ENCODE peak calls at places on chromosomes 7 and 10, in ten cellular contexts. K is hepatocyte, B is WTC11, Y is brain microvascular endothelial cell, J is foreskin fibroblast, Q is Panc1, E is epithelial cell of esophagus, N is GM06990, X is tibial artery, Z is fibroblast of the aortic adventitia. P is an unnamed sample.

GRCh38 chr7:143936087-143937009 is 1.3 kb downstream of the OR2F2 start:
- DNase-seq in K (peak), B (no peak), Y (peak), J (peak), Q (no peak), E (peak), N (no peak), X (no peak), Z (peak), P (no peak)

GRCh38 chr10:123996302-123996701 is 97.1 kb downstream of the CHST15 start:
- DNase-seq in K (no peak), B (no peak), Y (no peak), J (no peak), Q (no peak), E (peak), N (no peak), X (peak), Z (no peak), P (no peak)

GRCh38 chr10:21493841-21494220 is 31.7 kb downstream of the SKIDA1 start:
- DNase-seq in K (no peak), B (no peak), Y (no peak), J (no peak), Q (no peak), E (no peak), N (no peak), X (no peak), Z (no peak), P (no peak)

GRCh38 chr7:131970602-131971001 is 414.2 kb upstream of the PODXL start:
- DNase-seq in K (no peak), B (no peak), Y (no peak), J (no peak), Q (no peak), E (no peak), N (no peak), X (no peak), Z (no peak), P (no peak)

GRCh38 chr7:44308741-44309270 is 16.6 kb downstream of the CAMK2B start:
- DNase-seq in K (no peak), B (no peak), Y (no peak), J (no peak), Q (no peak), E (no peak), N (no peak), X (peak), Z (no peak), P (no peak)

GRCh38 chr10:78626471-78626870 is 442.3 kb upstream of the ZMIZ1 start:
- DNase-seq in K (no peak), B (no peak), Y (no peak), J (no peak), Q (no peak), E (no peak), N (no peak), X (no peak), Z (no peak), P (peak)

GRCh38 chr10:111879964-111880363 is 303.6 kb downstream of the GPAM start:
- DNase-seq in K (no peak), B (no peak), Y (no peak), J (no peak), Q (no peak), E (no peak), N (no peak), X (no peak), Z (no peak), P (no peak)

GRCh38 chr7:142385528-142386340 is 127.9 kb upstream of the PRSS58 start:
- DNase-seq in K (peak), B (peak), Y (peak), J (peak), Q (peak), E (peak), N (no peak), X (no peak), Z (peak), P (peak)

GRCh38 chr10:92450896-92451295 is 123.0 kb downstream of the IDE start:
- DNase-seq in K (no peak), B (no peak), Y (no peak), J (no peak), Q (no peak), E (no peak), N (no peak), X (no peak), Z (no peak), P (no peak)

GRCh38 chr10:133438711-133439273 is 14.4 kb upstream of the SPRN start:
- DNase-seq in K (no peak), B (no peak), Y (peak), J (no peak), Q (peak), E (no peak), N (no peak), X (no peak), Z (peak), P (no peak)

GRCh38 chr10:6124666-6125065 is 35.8 kb downstream of the RBM17 start:
- DNase-seq in K (no peak), B (no peak), Y (no peak), J (no peak), Q (no peak), E (peak), N (no peak), X (peak), Z (no peak), P (no peak)

GRCh38 chr7:76016191-76016947 is 22.0 kb upstream of the TMEM120A start:
- DNase-seq in K (no peak), B (no peak), Y (peak), J (no peak), Q (no peak), E (no peak), N (no peak), X (no peak), Z (peak), P (no peak)

GRCh38 chr10:119022846-119023552 is 6.5 kb upstream of the NANOS1 start:
- DNase-seq in K (no peak), B (no peak), Y (peak), J (peak), Q (no peak), E (peak), N (no peak), X (peak), Z (peak), P (no peak)

GRCh38 chr10:96714031-96714590 is 6.2 kb downstream of the PIK3AP1 start:
- DNase-seq in K (no peak), B (no peak), Y (no peak), J (no peak), Q (no peak), E (peak), N (no peak), X (no peak), Z (no peak), P (no peak)

GRCh38 chr7:8176370-8177081 is 85.4 kb downstream of the ICA1 start:
- DNase-seq in K (no peak), B (no peak), Y (no peak), J (no peak), Q (no peak), E (no peak), N (peak), X (no peak), Z (no peak), P (no peak)

GRCh38 chr7:105228555-105228954 is 160.2 kb downstream of the SRPK2 start:
- DNase-seq in K (no peak), B (peak), Y (no peak), J (no peak), Q (no peak), E (no peak), N (no peak), X (no peak), Z (no peak), P (no peak)

GRCh38 chr7:98051118-98051744 is 55.4 kb upstream of the LMTK2 start:
- DNase-seq in K (peak), B (peak), Y (no peak), J (no peak), Q (no peak), E (peak), N (peak), X (no peak), Z (no peak), P (peak)

GRCh38 chr10:116113721-116114501 is 159.1 kb downstream of the GFRA1 start:
- DNase-seq in K (no peak), B (no peak), Y (peak), J (peak), Q (no peak), E (peak), N (no peak), X (no peak), Z (no peak), P (no peak)

GRCh38 chr7:90262438-90262837 is 17.5 kb downstream of the CFAP69 start:
- DNase-seq in K (peak), B (no peak), Y (no peak), J (peak), Q (peak), E (peak), N (no peak), X (no peak), Z (peak), P (no peak)

GRCh38 chr10:113857210-113857609 is 2.7 kb downstream of the NHLRC2 start:
- DNase-seq in K (no peak), B (no peak), Y (no peak), J (no peak), Q (no peak), E (no peak), N (no peak), X (no peak), Z (no peak), P (no peak)

GRCh38 chr10:28938745-28939144 is 261.4 kb downstream of the BAMBI start:
- DNase-seq in K (no peak), B (no peak), Y (no peak), J (no peak), Q (no peak), E (no peak), N (no peak), X (no peak), Z (peak), P (no peak)

GRCh38 chr7:55245271-55245723 is 119.8 kb upstream of the LANCL2 start:
- DNase-seq in K (no peak), B (no peak), Y (peak), J (peak), Q (no peak), E (peak), N (no peak), X (peak), Z (peak), P (no peak)

GRCh38 chr7:100682228-100682741 is 8.7 kb downstream of the GNB2 start:
- DNase-seq in K (peak), B (no peak), Y (no peak), J (peak), Q (no peak), E (peak), N (no peak), X (no peak), Z (no peak), P (no peak)

GRCh38 chr7:30226593-30227268 is 57.7 kb upstream of the ZNRF2 start:
- DNase-seq in K (peak), B (peak), Y (no peak), J (no peak), Q (no peak), E (peak), N (no peak), X (no peak), Z (no peak), P (peak)

GRCh38 chr10:89648074-89648473 is 3.0 kb upstream of the PANK1 start:
- DNase-seq in K (no peak), B (no peak), Y (no peak), J (no peak), Q (no peak), E (no peak), N (no peak), X (no peak), Z (no peak), P (no peak)

GRCh38 chr7:100008525-100008924 is 6.9 kb upstream of the ZKSCAN1 start:
- DNase-seq in K (peak), B (no peak), Y (no peak), J (no peak), Q (no peak), E (peak), N (no peak), X (no peak), Z (no peak), P (peak)

GRCh38 chr10:99470327-99470726 is 39.9 kb upstream of the GOT1 start:
- DNase-seq in K (no peak), B (no peak), Y (no peak), J (no peak), Q (no peak), E (no peak), N (no peak), X (no peak), Z (no peak), P (no peak)

GRCh38 chr10:105875050-105875449 is 1234.0 kb downstream of the SORCS3 start:
- DNase-seq in K (no peak), B (no peak), Y (no peak), J (no peak), Q (no peak), E (no peak), N (no peak), X (no peak), Z (no peak), P (no peak)

GRCh38 chr7:39540320-39540719 is 25.9 kb upstream of the YAE1 start:
- DNase-seq in K (peak), B (no peak), Y (no peak), J (no peak), Q (no peak), E (no peak), N (no peak), X (no peak), Z (no peak), P (peak)

DNA sequence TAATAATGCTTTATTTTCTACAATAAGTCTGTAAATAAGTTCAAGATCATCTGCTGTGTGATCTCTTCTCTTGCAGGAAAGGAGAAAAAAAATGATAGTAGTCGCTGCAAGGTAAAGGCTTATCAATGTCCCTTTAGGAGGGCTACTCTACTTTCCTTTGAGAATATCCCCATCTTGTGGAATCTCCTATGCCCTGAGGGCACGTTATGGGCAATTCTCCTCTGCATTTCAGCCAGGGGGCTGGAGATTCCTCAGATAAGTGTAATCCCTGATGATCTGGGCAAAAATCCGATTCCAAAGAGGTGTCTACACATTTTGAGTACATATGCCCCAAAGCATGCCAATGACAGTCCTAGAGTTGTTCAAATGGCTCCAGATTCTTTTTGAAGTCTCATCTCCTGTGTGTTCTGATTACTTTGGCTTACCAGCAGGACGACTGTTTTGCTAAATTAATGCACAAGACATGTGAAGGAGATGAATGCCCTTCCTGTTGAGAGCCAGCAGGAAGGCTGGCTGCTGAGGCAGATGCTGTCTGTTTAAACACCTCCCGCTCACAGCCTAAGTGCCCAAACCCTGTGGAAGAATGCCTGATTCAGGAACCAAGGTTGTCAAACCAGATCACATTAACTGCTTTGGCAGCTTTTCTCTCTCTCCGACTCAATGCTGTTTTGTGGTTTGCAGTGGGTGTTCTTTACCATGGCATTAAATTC is 171.2 kb upstream of the COL1A2 start:
- DNase-seq in K (peak), B (peak), Y (peak), J (peak), Q (peak), E (peak), N (no peak), X (no peak), Z (peak), P (peak)
- TF ChIP-seq CTCF in K (peak), B (no peak), Y (peak), J (peak), Q (peak), E (peak), N (peak), X (no peak), Z (peak), P (peak)

DNA sequence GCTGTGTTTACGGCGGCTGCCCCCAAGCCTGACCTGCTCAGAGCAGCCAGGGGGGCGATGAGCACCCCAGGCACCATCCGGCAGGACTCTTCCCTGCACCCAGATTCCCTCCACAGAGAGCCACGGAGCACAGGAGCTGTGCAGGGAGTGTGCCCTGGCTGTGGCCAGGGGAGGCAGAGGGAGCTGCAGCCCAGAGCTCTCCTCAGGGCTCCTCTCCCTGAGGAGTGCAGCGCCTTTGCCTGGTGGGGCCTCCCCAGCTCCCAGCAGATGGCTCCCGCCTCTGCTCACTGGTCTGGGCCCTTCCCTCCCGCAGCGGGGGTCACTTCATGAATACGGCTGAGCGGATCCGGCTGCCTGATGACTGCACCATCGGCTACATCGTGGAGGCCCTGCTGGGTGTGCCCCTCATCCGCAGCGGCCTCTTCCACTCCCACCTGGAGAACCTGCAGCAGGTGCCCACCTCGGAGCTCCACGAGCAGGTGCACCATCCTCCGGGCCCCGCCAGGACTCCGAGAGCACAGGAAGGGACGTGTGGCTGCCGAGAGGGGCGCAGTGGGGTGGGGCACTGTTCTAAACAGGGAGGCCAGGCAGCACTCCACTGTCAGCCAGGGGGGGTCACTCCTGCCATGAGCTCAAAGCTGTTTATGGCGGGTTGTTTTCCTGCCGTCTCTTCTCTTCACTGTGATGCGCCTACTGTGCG is 6.5 kb downstream of the LFNG start:
- DNase-seq in K (no peak), B (no peak), Y (no peak), J (peak), Q (no peak), E (no peak), N (no peak), X (no peak), Z (no peak), P (no peak)
- TF ChIP-seq CTCF in K (no peak), B (no peak), Y (no peak), J (no peak), Q (peak), E (no peak), N (no peak), X (no peak), Z (no peak), P (no peak)

DNA sequence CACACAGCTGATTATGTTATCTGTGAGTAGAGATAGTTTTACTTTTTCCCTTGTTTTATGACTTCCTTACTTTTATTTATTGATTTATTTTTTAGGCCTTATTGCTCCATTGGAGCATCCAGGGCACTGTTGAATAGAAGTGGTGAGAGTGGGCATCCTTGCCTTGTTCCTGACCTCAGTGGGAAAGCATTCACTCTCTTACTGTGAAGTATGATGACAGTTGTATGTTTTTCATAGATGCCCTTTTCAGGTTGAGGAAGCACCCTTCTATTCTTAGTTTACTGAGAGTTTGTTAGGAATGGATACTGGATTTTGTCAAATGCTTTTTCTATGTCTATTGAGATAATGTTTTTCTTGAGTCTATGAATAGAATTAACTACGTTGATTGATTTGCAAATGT is 88.6 kb downstream of the XRCC2 start:
- DNase-seq in K (no peak), B (no peak), Y (peak), J (no peak), Q (no peak), E (no peak), N (no peak), X (no peak), Z (no peak), P (no peak)
- TF ChIP-seq CTCF in K (no peak), B (no peak), Y (no peak), J (no peak), Q (no peak), E (no peak), N (no peak), X (no peak), Z (no peak), P (no peak)

DNA sequence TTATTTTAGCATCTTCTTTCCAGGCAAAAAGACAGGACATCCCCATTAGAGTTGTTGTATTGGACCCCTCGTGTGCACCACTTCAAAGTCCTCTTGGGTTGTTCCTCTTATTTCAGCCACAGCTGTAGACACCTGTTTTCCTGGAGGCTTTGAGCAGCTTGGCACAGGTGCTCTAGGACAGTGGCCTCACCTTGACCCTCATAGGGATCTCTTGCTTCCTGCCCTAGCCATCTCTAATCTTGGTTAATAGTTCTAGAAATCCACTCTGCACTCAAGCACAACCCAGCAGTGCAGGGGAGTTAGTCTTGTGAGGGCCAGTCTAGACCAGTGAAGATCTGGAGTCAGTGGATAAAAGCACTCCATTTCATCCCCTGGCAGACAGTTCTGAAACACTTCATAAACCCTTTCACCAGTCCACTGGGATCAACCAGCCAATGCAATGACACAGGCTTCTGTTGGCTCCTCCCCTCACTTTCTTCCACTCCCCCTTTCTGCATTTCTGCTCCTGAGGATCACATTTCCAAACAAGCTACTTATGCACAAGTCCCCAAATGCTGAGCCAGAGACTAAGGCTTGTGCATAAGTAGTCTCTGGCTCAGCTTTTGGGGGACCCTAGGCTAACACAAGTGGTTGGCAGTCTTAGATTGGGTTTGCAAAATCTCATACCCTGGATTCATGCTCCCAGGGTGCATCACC is 131.5 kb upstream of the LAMB4 start:
- DNase-seq in K (no peak), B (no peak), Y (no peak), J (peak), Q (no peak), E (no peak), N (no peak), X (no peak), Z (no peak), P (no peak)
- TF ChIP-seq CTCF in K (no peak), B (no peak), Y (no peak), J (no peak), Q (no peak), E (no peak), N (no peak), X (no peak), Z (no peak), P (no peak)

GRCh38 chr7:129188892-129189660 is 643 bp downstream of the SMO start:
- DNase-seq in K (peak), B (peak), Y (no peak), J (peak), Q (no peak), E (no peak), N (no peak), X (no peak), Z (no peak), P (peak)
- TF ChIP-seq CTCF in K (no peak), B (no peak), Y (no peak), J (no peak), Q (no peak), E (no peak), N (no peak), X (no peak), Z (no peak), P (no peak)

DNA sequence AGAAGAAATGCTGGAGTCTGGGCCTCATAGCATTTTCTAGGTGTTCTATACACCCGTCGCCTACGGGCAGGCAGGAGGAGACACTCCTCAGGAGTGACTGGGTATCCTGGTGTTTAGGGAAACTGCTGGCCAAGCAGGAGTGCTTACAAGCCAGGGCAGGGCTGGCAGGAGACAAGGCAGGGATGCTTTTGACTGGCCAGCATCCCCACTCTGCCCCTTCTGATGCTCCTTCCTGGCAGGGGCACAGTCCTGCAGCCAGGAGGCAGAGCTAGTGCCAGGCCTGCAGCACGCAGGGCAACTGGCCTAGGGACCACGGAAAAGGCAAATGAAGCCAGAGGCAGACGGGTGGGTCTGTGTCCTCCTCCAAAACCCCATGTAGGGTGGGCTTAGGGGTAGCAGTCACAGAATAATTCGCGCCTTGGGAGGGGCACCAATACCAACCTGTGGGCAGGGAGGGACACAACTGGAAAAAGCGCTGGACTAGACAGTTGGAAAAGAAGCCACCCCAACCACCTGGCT is 4.9 kb downstream of the IMPDH1 start:
- DNase-seq in K (no peak), B (no peak), Y (no peak), J (peak), Q (no peak), E (peak), N (no peak), X (no peak), Z (no peak), P (no peak)
- TF ChIP-seq CTCF in K (peak), B (no peak), Y (peak), J (peak), Q (no peak), E (no peak), N (peak), X (no peak), Z (peak), P (no peak)